ENCODE peak calls at places on chromosomes 16 and 17, in eight cellular contexts. L is H1, A is Panc1, S is GM12878, B is stomach, X is transverse colon, O is HCT116, U is GM23338. K is an unnamed sample.

GRCh38 chr16:11535494-11535893 is 51.2 kb downstream of the LITAF start:
- DNase-seq in A (no peak), L (no peak), O (no peak), B (no peak), U (no peak), X (peak; percentile 34), S (no peak), K (no peak)

GRCh38 chr16:49236216-49236615 is 45.4 kb downstream of the CBLN1 start:
- DNase-seq in U (no peak), L (no peak), O (no peak), B (no peak), A (no peak), X (no peak), S (no peak), K (no peak)

GRCh38 chr17:6455321-6455705 is 11.1 kb downstream of the PIMREG start:
- DNase-seq in O (no peak), L (no peak), B (peak; percentile 60), X (peak; percentile 62), S (no peak), A (no peak), U (peak; percentile 76), K (no peak)

GRCh38 chr17:58303981-58304734 is 23.4 kb upstream of the MPO start:
- DNase-seq in B (peak; percentile 52), O (peak; percentile 62), U (peak; percentile 82), X (peak; percentile 51), A (peak; percentile 8), L (peak; percentile 41), S (no peak), K (peak; percentile 61)

GRCh38 chr16:2428051-2428786 is 1.0 kb upstream of the CCNF start:
- DNase-seq in O (no peak), A (no peak), B (peak; percentile 40), X (peak; percentile 58), L (no peak), U (peak; percentile 58), S (no peak), K (no peak)

GRCh38 chr16:88318521-88318920 is 64.2 kb upstream of the ZNF469 start:
- DNase-seq in O (no peak), A (no peak), S (no peak), X (no peak), U (no peak), B (no peak), L (no peak), K (no peak)

GRCh38 chr17:42783062-42783777 is 2.8 kb downstream of the WNK4 start:
- DNase-seq in A (no peak), O (no peak), B (no peak), U (no peak), X (no peak), S (no peak), L (no peak), K (no peak)

GRCh38 chr17:79082311-79083190 is 7.9 kb downstream of the ENGASE start:
- DNase-seq in B (peak; percentile 63), A (no peak), U (peak; percentile 78), S (no peak), O (peak; percentile 22), X (peak; percentile 55), L (no peak), K (peak; percentile 90)

GRCh38 chr16:67656344-67657016 is 3.6 kb downstream of the ACD start:
- DNase-seq in X (peak; percentile 5), L (no peak), S (no peak), A (no peak), U (no peak), B (no peak), O (no peak), K (no peak)

GRCh38 chr17:65987988-65988387 is 203.9 kb downstream of the CEP112 start:
- DNase-seq in X (peak; percentile 11), U (peak; percentile 86), L (no peak), O (peak; percentile 66), A (peak; percentile 25), B (no peak), S (peak; percentile 5), K (no peak)

GRCh38 chr17:73261952-73262675 is 434 bp upstream of the CPSF4L start:
- DNase-seq in B (peak; percentile 76), A (no peak), S (no peak), U (peak; percentile 53), O (no peak), X (peak; percentile 83), L (peak; percentile 19), K (no peak)

GRCh38 chr16:9042943-9043680 is 48.3 kb upstream of the HAPSTR1 start:
- DNase-seq in O (no peak), S (no peak), X (no peak), B (no peak), L (no peak), A (no peak), U (no peak), K (no peak)

GRCh38 chr16:69940676-69941075 is 10.5 kb upstream of the CLEC18A start:
- DNase-seq in O (no peak), B (no peak), A (no peak), S (no peak), L (no peak), X (no peak), U (no peak), K (peak; percentile 48)

GRCh38 chr16:66414891-66415290 is 12.2 kb upstream of the BEAN1 start:
- DNase-seq in U (no peak), A (no peak), S (no peak), O (no peak), X (no peak), B (no peak), L (no peak), K (no peak)

GRCh38 chr16:74186589-74186988 is 110.0 kb upstream of the PSMD7 start:
- DNase-seq in S (no peak), U (no peak), X (no peak), L (no peak), O (no peak), A (no peak), B (no peak), K (no peak)

GRCh38 chr16:58026139-58026704 is 668 bp downstream of the MMP15 start:
- DNase-seq in U (peak; percentile 64), L (no peak), X (peak; percentile 52), O (no peak), S (no peak), B (peak; percentile 66), A (no peak), K (no peak)

GRCh38 chr16:2825899-2826298 is 4.2 kb upstream of the ZG16B start:
- DNase-seq in B (no peak), L (no peak), O (no peak), A (no peak), U (no peak), S (no peak), X (peak; percentile 6), K (no peak)

GRCh38 chr16:10760863-10761262 is 17.2 kb downstream of the NUBP1 start:
- DNase-seq in X (no peak), S (no peak), B (no peak), L (no peak), A (no peak), O (no peak), U (no peak), K (no peak)

DNA sequence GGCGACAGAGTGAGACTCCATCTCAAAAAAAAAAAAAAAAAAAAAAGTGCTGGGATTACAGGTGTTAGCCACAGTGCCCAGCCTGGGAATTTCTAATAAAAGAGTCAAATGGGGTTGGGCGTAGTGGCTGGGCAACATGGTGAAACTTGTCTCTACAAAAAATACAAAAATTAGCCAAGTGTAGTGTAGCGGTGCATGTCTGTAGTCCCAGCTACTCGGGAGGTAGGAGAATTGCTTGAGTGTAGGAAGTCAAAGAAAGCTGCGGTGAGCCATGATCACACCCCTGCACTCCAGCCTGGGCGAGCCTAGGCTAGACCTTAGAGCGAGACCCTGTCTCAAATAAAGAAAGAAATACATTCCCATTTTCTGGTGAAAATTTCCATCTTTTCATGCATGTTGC is 2.4 kb upstream of the UTS2R start:
- DNase-seq in X (no peak), O (no peak), S (no peak), L (no peak), B (no peak), U (no peak), A (no peak), K (no peak)
- H3K4me3 ChIP-seq in X (no peak overlapping the region), O (no peak overlapping the region), S (no peak overlapping the region), L (no peak overlapping the region), B (no peak overlapping the region), U (no peak overlapping the region), A (no peak overlapping the region), K (no peak overlapping the region)

DNA sequence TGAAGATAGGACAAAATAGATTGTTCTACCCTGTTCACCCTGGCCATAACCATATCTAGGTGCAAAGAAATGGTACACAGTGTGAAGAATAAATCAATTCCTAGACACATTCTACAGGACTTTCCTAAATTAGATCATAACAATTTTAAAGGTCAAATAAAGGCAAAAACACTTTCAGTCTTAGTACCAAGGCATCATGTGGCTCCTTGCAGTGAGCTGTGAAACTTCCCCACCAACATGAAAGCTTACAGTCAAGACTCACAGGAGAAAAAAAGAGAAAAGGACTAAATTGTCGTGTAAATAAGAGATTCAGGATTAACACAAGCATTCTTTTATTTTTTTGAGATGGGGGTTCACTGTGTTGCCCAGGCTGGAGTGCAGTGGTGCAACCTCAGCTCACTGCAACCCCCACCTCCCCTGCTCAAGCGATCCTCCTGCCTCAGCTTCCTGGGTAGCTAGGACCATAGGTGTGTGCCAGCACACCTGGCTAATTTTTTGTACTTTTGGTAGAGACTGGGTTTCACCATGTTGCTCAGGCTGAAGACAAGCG is 14.2 kb downstream of the NSMCE1 start:
- DNase-seq in A (no peak), L (no peak), O (no peak), S (peak; percentile 70), B (no peak), X (no peak), U (no peak), K (no peak)
- TF ChIP-seq POLR2AphosphoS5 in A (no peak), L (no peak), O (no peak), S (no peak), B (peak; percentile 77), X (no peak), U (no peak), K (no peak)

DNA sequence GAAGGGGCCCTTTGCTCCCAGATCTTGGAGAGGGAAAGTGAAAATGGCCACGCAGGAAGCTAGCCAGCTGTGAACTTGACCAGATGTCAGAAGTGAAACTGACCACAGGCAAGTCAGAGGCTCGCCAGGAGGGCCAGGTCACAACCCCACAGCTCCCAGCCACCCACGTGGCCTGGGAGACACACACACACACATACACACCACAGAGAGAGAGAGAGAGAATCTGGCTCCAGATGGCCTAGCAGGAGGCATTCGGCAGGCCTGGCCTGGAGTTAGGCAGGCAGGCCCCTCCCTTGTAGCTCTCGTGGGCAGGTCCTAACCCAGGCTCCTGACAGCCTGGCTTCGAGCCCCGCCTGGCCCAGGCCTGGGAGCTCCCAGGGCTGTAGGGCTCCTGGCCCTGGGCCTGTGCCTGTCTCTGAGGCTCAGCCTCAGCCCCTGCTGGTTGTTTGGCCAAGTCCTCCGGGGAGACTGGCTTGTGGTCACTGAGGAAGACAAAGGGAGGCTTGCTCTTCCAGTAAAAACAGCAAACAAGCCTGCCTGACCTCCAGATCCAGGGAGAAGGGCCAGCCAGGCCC is 20.2 kb downstream of the NGFR start:
- DNase-seq in U (peak; percentile 83), B (peak; percentile 86), L (no peak), O (peak; percentile 36), A (no peak), S (peak; percentile 55), X (peak; percentile 74), K (peak; percentile 74)
- TF ChIP-seq CTCF in U (no peak), B (no peak), L (no peak), O (no peak), A (no peak), S (no peak), X (no peak), K (no peak)

DNA sequence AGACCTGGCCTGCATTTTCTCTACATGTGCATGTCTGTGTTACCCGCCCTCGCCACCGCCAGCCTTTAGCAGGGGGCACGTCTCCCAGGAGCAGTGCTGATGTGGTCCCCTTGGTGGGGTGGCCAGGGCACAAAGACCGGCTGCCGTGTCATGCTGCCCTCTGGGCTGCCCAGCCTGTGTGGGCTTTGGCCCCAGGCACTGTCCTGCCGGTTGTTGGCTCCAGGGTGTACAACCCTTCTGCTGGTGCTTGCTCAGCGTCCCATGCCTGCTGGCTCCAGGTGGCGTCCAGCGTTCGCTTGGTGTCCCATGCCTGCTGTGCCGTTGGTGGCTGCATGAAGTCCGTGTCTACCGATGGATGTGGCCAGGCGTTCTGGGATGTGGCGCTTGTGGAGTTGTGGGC is 4.1 kb downstream of the BAIAP2 start:
- DNase-seq in O (no peak), X (no peak), L (no peak), S (no peak), A (no peak), B (no peak), U (no peak), K (peak; percentile 66)
- H3K4me3 ChIP-seq in O (no peak overlapping the region), X (no peak overlapping the region), L (no peak overlapping the region), S (no peak overlapping the region), A (peak overlapping the region; percentile 87), B (no peak overlapping the region), U (no peak overlapping the region), K (no peak overlapping the region)

K was measured in upper lobe of left lung.